ENCODE peak calls at places on chromosome 22, in six cellular contexts. P, Z, R, D, Y and O are unnamed samples.

GRCh38 chr22:50473088-50473487 is 1.7 kb downstream of the SBF1 start:
- DNase-seq in Y (no peak), Z (no peak), P (peak; percentile 51), D (no peak), R (no peak), O (no peak)

GRCh38 chr22:27802389-27803079 is 978 bp upstream of the MN1 start:
- DNase-seq in Y (no peak), R (no peak), Z (no peak), P (no peak), D (no peak), O (no peak)

GRCh38 chr22:35133702-35134395 is 67.9 kb downstream of the ISX start:
- DNase-seq in Z (no peak), P (no peak), Y (no peak), D (no peak), R (no peak), O (no peak)

GRCh38 chr22:31488988-31489617 is 539 bp downstream of the EIF4ENIF1 start:
- DNase-seq in Y (peak; percentile 73), P (peak; percentile 53), D (peak; percentile 27), Z (peak; percentile 45), R (peak; percentile 55), O (peak; percentile 7)

GRCh38 chr22:18063311-18063710 is 14.5 kb upstream of the PEX26 start:
- DNase-seq in P (no peak), R (no peak), D (no peak), Z (no peak), Y (no peak), O (no peak)

GRCh38 chr22:17086750-17087149 is 1.9 kb downstream of the IL17RA start:
- DNase-seq in Z (no peak), P (no peak), R (no peak), Y (no peak), D (no peak), O (no peak)

GRCh38 chr22:31707519-31707918 is 42.4 kb downstream of the PRR14L start:
- DNase-seq in R (no peak), Y (no peak), P (no peak), D (no peak), Z (no peak), O (no peak)

GRCh38 chr22:16844529-16844928 is 19.3 kb upstream of the XKR3 start:
- DNase-seq in Y (no peak), Z (no peak), R (no peak), P (no peak), D (no peak), O (no peak)

GRCh38 chr22:34588893-34589545 is 476.9 kb upstream of the ISX start:
- DNase-seq in P (no peak), D (no peak), Y (no peak), Z (peak; percentile 50), R (no peak), O (no peak)

DNA sequence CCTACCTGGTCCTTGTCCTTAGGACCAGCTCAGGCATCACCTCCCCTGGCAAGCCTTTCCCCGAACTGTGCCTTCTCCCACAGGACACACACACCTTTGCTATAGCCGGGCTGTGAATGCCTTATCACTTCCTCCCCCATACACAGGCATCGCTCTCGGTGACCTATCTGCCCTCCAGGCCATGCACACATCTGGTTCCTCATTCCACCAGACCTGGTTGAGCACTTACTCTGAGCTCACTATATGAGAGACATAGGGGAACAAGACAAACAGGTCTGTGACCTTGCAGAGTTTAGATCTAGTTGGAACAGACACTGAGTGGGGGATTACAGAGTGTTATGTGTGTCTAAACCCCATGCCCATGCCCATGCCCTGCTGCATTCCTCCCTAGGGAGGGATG is 3.1 kb upstream of the BCR start:
- DNase-seq in Y (no peak), D (no peak), R (no peak), Z (no peak), P (no peak), O (no peak)
- H2BK15ac ChIP-seq in Y (peak overlapping the region; percentile 40), D (no peak overlapping the region), R (no peak overlapping the region), Z (no peak overlapping the region), P (no peak overlapping the region), O (no peak overlapping the region)

DNA sequence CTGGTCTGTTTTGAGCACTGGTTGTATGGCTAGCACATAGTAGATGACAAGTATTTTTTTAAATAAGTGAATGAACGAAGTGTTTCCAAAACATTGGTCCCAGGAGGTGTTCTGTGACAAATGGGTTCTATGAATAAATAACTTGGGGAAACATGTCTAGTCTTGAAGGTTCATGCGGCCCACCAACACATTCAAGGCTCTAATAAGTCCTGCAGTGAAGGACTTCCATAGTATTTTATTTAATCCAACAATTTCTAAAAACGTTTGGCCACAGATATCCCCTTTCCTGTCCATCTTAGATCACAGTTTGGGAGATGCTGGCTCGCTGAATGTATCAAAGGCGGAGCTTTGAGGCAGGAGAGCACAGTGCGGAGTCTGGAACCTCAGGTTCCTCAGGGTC is 22.5 kb downstream of the PARVG start:
- DNase-seq in R (no peak), P (no peak), Z (no peak), D (no peak), Y (no peak), O (no peak)
- H2BK15ac ChIP-seq in R (no peak overlapping the region), P (no peak overlapping the region), Z (no peak overlapping the region), D (no peak overlapping the region), Y (no peak overlapping the region), O (no peak overlapping the region)

GRCh38 chr22:46046299-46046685 is 69.3 kb upstream of the WNT7B start:
- DNase-seq in Z (no peak), P (no peak), Y (no peak), R (no peak), D (no peak), O (no peak)

GRCh38 chr22:46044718-46045458 is 67.9 kb upstream of the WNT7B start:
- DNase-seq in R (peak; percentile 19), Y (peak; percentile 66), Z (no peak), P (no peak), D (no peak), O (no peak)

GRCh38 chr22:46047226-46047625 is 70.3 kb upstream of the WNT7B start:
- DNase-seq in P (no peak), D (no peak), Z (peak; percentile 15), R (no peak), Y (no peak), O (no peak)

GRCh38 chr22:46043816-46044717 is 67.1 kb upstream of the WNT7B start:
- DNase-seq in P (peak; percentile 33), D (no peak), Y (peak; percentile 64), R (no peak), Z (peak; percentile 72), O (no peak)

GRCh38 chr22:46045459-46046298 is 68.7 kb upstream of the WNT7B start:
- DNase-seq in D (no peak), Z (no peak), R (no peak), P (no peak), Y (no peak), O (no peak)
- H2BK15ac ChIP-seq in D (no peak overlapping the region), Z (no peak overlapping the region), R (peak overlapping the region; percentile 65), P (no peak overlapping the region), Y (no peak overlapping the region), O (peak overlapping the region; percentile 1)

GRCh38 chr22:40334899-40335298 is 11.4 kb upstream of the ADSL start:
- DNase-seq in R (no peak), Z (no peak), Y (no peak), D (no peak), P (peak; percentile 20), O (no peak)
- H2BK15ac ChIP-seq in R (no peak overlapping the region), Z (no peak overlapping the region), Y (no peak overlapping the region), D (no peak overlapping the region), P (no peak overlapping the region), O (no peak overlapping the region)

DNA sequence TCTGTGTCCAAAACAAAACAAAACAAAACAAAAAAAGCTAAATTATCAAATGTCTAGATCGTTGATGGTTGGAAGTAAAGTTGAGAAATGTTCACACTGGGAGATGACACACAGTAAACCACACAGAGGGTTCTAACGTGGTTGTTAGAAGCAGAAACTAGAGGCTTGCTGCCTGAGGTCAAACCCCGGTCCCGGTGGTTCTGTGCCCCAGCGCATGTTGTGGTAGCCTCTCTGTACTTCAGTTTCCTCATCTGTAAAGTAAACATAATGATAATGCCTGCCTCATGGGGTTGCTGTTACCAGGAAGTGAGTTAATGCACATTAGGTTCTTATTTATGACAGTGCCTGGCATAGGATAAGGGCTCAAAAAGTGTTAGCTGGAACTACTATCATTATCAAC is 33.4 kb downstream of the PPARA start:
- DNase-seq in Y (no peak), P (no peak), Z (no peak), R (peak; percentile 12), D (no peak), O (no peak)
- H2BK15ac ChIP-seq in Y (no peak overlapping the region), P (no peak overlapping the region), Z (no peak overlapping the region), R (no peak overlapping the region), D (no peak overlapping the region), O (no peak overlapping the region)

DNA sequence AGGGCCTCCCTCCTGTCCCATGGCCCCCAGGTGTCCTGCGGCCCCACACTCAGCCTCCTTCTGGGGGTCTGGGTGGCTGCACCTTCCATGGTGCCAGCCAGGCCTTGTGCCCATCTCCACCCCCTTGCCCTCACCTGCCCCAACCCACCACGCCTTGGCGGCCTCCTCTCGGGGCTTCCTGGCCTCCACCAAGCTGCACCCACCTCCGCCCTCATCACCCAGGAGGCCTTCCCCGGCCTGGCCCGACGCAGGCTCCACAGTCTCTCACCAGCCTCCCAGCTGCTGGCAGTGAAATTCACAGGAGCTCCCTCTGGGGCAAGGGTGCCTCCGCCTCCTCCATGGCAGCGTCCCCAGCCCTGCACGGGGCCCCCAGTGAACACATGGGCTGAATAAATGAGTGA is 35.9 kb upstream of the WNT7B start:
- DNase-seq in Z (no peak), Y (no peak), R (no peak), P (no peak), D (no peak), O (no peak)
- H2BK15ac ChIP-seq in Z (no peak overlapping the region), Y (no peak overlapping the region), R (peak overlapping the region; percentile 94), P (no peak overlapping the region), D (no peak overlapping the region), O (peak overlapping the region; percentile 2)

DNA sequence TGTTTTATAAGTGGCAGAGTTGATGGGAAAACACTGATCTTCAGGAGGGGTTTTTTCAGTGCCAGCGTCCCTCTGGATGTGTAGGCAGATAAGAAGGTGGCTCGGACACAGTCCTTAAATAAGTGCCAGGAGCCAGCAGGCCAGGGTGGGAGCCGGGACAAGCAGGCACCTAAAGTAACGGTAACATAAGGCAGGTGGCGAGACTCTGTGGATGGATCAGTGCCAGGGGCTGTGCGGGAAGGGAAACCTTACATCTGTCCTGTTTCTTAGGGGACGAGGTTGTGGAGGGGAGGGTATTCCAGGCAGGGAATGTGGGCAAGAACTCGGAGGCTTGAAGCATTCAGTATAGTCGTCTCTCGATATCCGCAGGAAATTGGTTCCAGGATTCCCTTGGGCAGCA is 15.9 kb downstream of the BCR start:
- DNase-seq in Z (no peak), R (no peak), Y (no peak), P (no peak), D (no peak), O (no peak)
- H2BK15ac ChIP-seq in Z (no peak overlapping the region), R (no peak overlapping the region), Y (no peak overlapping the region), P (no peak overlapping the region), D (no peak overlapping the region), O (no peak overlapping the region)

GRCh38 chr22:26079009-26079408 is 90.3 kb upstream of the SEZ6L start:
- DNase-seq in Z (no peak), R (no peak), P (peak; percentile 21), Y (no peak), D (peak; percentile 36), O (no peak)

GRCh38 chr22:26072611-26073010 is 96.7 kb upstream of the SEZ6L start:
- DNase-seq in P (no peak), Z (no peak), R (no peak), D (no peak), Y (no peak), O (no peak)

GRCh38 chr22:26075233-26075632 is 94.0 kb upstream of the SEZ6L start:
- DNase-seq in R (no peak), Z (no peak), Y (no peak), D (no peak), P (no peak), O (no peak)
- H2BK15ac ChIP-seq in R (no peak overlapping the region), Z (no peak overlapping the region), Y (no peak overlapping the region), D (no peak overlapping the region), P (no peak overlapping the region), O (no peak overlapping the region)